ENCODE peak calls at places on chromosomes 3 and 15, in eight cellular contexts. One of them, this sample, is unnamed.

GRCh38 chr3:24793896-24794295 is 299.2 kb upstream of the THRB start:
- DNase-seq in A549: no peak
- DNase-seq in fibroblast of lung: no peak
- DNase-seq in lung: no peak
- DNase-seq in fibroblast of mammary gland: no peak
- DNase-seq in effector memory CD4-positive, alpha-beta T cell: no peak
- DNase-seq in A673: no peak
- DNase-seq in PC-9: no peak
- DNase-seq in this sample: no peak

GRCh38 chr3:55935241-55935640 is 448.1 kb upstream of the WNT5A start:
- DNase-seq in A549: no peak
- DNase-seq in fibroblast of lung: no peak
- DNase-seq in lung: no peak
- DNase-seq in fibroblast of mammary gland: no peak
- DNase-seq in effector memory CD4-positive, alpha-beta T cell: no peak
- DNase-seq in A673: peak; percentile 26
- DNase-seq in PC-9: no peak
- DNase-seq in this sample: no peak

GRCh38 chr3:131361464-131362421 is 19.8 kb upstream of the NUDT16 start:
- DNase-seq in A549: peak; percentile 81
- DNase-seq in fibroblast of lung: peak; percentile 58
- DNase-seq in lung: peak; percentile 95
- DNase-seq in fibroblast of mammary gland: peak; percentile 64
- DNase-seq in effector memory CD4-positive, alpha-beta T cell: no peak
- DNase-seq in A673: no peak
- DNase-seq in PC-9: peak; percentile 99
- DNase-seq in this sample: no peak

GRCh38 chr3:40608091-40608490 is 83.3 kb downstream of the ZNF621 start:
- DNase-seq in A549: no peak
- DNase-seq in fibroblast of lung: peak; percentile 23
- DNase-seq in lung: no peak
- DNase-seq in fibroblast of mammary gland: no peak
- DNase-seq in effector memory CD4-positive, alpha-beta T cell: no peak
- DNase-seq in A673: no peak
- DNase-seq in PC-9: no peak
- DNase-seq in this sample: no peak

GRCh38 chr3:61876797-61877196 is 315.4 kb downstream of the PTPRG start:
- DNase-seq in A549: no peak
- DNase-seq in fibroblast of lung: peak; percentile 75
- DNase-seq in lung: no peak
- DNase-seq in fibroblast of mammary gland: peak; percentile 72
- DNase-seq in effector memory CD4-positive, alpha-beta T cell: no peak
- DNase-seq in A673: no peak
- DNase-seq in PC-9: no peak
- DNase-seq in this sample: peak; percentile 41

GRCh38 chr3:196763179-196763578 is 23.5 kb downstream of the PAK2 start:
- DNase-seq in A549: no peak
- DNase-seq in fibroblast of lung: no peak
- DNase-seq in lung: no peak
- DNase-seq in fibroblast of mammary gland: peak; percentile 28
- DNase-seq in effector memory CD4-positive, alpha-beta T cell: no peak
- DNase-seq in A673: no peak
- DNase-seq in PC-9: no peak
- DNase-seq in this sample: no peak

GRCh38 chr3:137692803-137693431 is 71.2 kb upstream of the SOX14 start:
- DNase-seq in A549: peak; percentile 24
- DNase-seq in fibroblast of lung: no peak
- DNase-seq in lung: no peak
- DNase-seq in fibroblast of mammary gland: peak; percentile 1
- DNase-seq in effector memory CD4-positive, alpha-beta T cell: no peak
- DNase-seq in A673: peak; percentile 54
- DNase-seq in PC-9: peak; percentile 19
- DNase-seq in this sample: no peak

GRCh38 chr3:190621971-190622370 is 108.1 kb downstream of the IL1RAP start:
- DNase-seq in A549: no peak
- DNase-seq in fibroblast of lung: no peak
- DNase-seq in lung: no peak
- DNase-seq in fibroblast of mammary gland: peak; percentile 26
- DNase-seq in effector memory CD4-positive, alpha-beta T cell: no peak
- DNase-seq in A673: no peak
- DNase-seq in PC-9: no peak
- DNase-seq in this sample: no peak

GRCh38 chr3:99901200-99901926 is 83.7 kb downstream of the CMSS1 start:
- DNase-seq in A549: peak; percentile 58
- DNase-seq in fibroblast of lung: peak; percentile 87
- DNase-seq in lung: no peak
- DNase-seq in fibroblast of mammary gland: peak; percentile 92
- DNase-seq in effector memory CD4-positive, alpha-beta T cell: no peak
- DNase-seq in A673: peak; percentile 71
- DNase-seq in PC-9: peak; percentile 55
- DNase-seq in this sample: peak; percentile 81

GRCh38 chr3:196189608-196190347 is 21.4 kb downstream of the ZDHHC19 start:
- DNase-seq in A549: no peak
- DNase-seq in fibroblast of lung: no peak
- DNase-seq in lung: no peak
- DNase-seq in fibroblast of mammary gland: no peak
- DNase-seq in effector memory CD4-positive, alpha-beta T cell: no peak
- DNase-seq in A673: no peak
- DNase-seq in PC-9: no peak
- DNase-seq in this sample: no peak

GRCh38 chr3:73500321-73500720 is 124.4 kb downstream of the PDZRN3 start:
- DNase-seq in A549: no peak
- DNase-seq in fibroblast of lung: peak; percentile 57
- DNase-seq in lung: no peak
- DNase-seq in fibroblast of mammary gland: no peak
- DNase-seq in effector memory CD4-positive, alpha-beta T cell: no peak
- DNase-seq in A673: no peak
- DNase-seq in PC-9: no peak
- DNase-seq in this sample: no peak

GRCh38 chr3:87624860-87625259 is 348.5 kb upstream of the POU1F1 start:
- DNase-seq in A549: no peak
- DNase-seq in fibroblast of lung: no peak
- DNase-seq in lung: no peak
- DNase-seq in fibroblast of mammary gland: no peak
- DNase-seq in effector memory CD4-positive, alpha-beta T cell: no peak
- DNase-seq in A673: no peak
- DNase-seq in PC-9: no peak
- DNase-seq in this sample: no peak

GRCh38 chr3:172235698-172236097 is 196.3 kb downstream of the FNDC3B start:
- DNase-seq in A549: no peak
- DNase-seq in fibroblast of lung: no peak
- DNase-seq in lung: no peak
- DNase-seq in fibroblast of mammary gland: no peak
- DNase-seq in effector memory CD4-positive, alpha-beta T cell: no peak
- DNase-seq in A673: no peak
- DNase-seq in PC-9: no peak
- DNase-seq in this sample: no peak

DNA sequence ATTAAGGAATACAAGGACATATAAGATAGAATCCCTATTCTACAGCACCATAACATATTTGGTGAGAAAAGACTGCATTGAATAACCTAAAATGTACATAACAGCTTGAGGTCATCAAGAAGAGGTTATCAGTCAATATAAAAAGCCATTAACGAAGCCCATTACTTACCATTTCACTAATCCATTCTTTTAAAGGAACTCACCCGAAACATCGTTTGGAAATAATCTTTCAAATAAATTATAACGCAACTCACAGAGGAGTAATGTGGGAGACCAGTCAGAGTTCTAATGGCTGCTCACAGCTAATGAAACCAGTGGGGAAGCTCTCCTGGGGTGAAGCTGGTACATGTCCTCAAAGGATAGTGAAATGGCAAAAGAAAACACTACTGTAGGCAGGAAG is 188.4 kb downstream of the TBC1D5 start:
- DNase-seq in A549: no peak
- DNase-seq in fibroblast of lung: no peak
- DNase-seq in lung: no peak
- DNase-seq in fibroblast of mammary gland: no peak
- DNase-seq in effector memory CD4-positive, alpha-beta T cell: no peak
- DNase-seq in A673: peak; percentile 42
- DNase-seq in PC-9: no peak
- DNase-seq in this sample: no peak
- H3K4me3 ChIP-seq in A549: no peak overlapping the region
- H3K4me3 ChIP-seq in fibroblast of lung: no peak overlapping the region
- H3K4me3 ChIP-seq in lung: no peak overlapping the region
- H3K4me3 ChIP-seq in fibroblast of mammary gland: no peak overlapping the region
- H3K4me3 ChIP-seq in effector memory CD4-positive, alpha-beta T cell: no peak overlapping the region
- H3K4me3 ChIP-seq in A673: no peak overlapping the region
- H3K4me3 ChIP-seq in PC-9: no peak overlapping the region
- H3K4me3 ChIP-seq in this sample: no peak overlapping the region

GRCh38 chr3:175269394-175269793 is 410.3 kb downstream of the NAALADL2 start:
- DNase-seq in A549: no peak
- DNase-seq in fibroblast of lung: no peak
- DNase-seq in lung: no peak
- DNase-seq in fibroblast of mammary gland: no peak
- DNase-seq in effector memory CD4-positive, alpha-beta T cell: no peak
- DNase-seq in A673: no peak
- DNase-seq in PC-9: no peak
- DNase-seq in this sample: no peak

GRCh38 chr3:175266993-175267960 is 408.1 kb downstream of the NAALADL2 start:
- DNase-seq in A549: no peak
- DNase-seq in fibroblast of lung: peak; percentile 68
- DNase-seq in lung: no peak
- DNase-seq in fibroblast of mammary gland: peak; percentile 80
- DNase-seq in effector memory CD4-positive, alpha-beta T cell: no peak
- DNase-seq in A673: no peak
- DNase-seq in PC-9: no peak
- DNase-seq in this sample: no peak

GRCh38 chr3:175270199-175270837 is 411.2 kb downstream of the NAALADL2 start:
- DNase-seq in A549: no peak
- DNase-seq in fibroblast of lung: peak; percentile 90
- DNase-seq in lung: no peak
- DNase-seq in fibroblast of mammary gland: no peak
- DNase-seq in effector memory CD4-positive, alpha-beta T cell: no peak
- DNase-seq in A673: peak; percentile 53
- DNase-seq in PC-9: no peak
- DNase-seq in this sample: no peak

DNA sequence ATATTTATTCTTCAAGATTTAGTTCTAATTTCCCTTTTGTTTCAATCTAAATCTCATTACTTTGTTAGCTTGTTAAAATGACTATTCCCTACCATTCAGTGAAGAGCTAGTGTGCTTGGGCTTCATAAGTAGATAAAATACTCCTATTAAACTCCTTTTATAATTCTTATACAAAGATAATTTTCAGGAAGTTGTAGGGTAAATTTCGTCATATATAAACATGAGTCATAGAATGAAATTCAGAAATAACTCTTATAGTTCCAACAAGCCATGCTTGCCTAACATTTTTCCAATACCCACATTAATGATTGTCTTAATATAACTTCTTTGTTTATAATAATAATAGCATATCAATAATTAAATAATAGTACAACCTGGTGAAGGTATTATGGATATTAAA is 407.3 kb downstream of the NAALADL2 start:
- DNase-seq in A549: no peak
- DNase-seq in fibroblast of lung: peak; percentile 54
- DNase-seq in lung: no peak
- DNase-seq in fibroblast of mammary gland: peak; percentile 65
- DNase-seq in effector memory CD4-positive, alpha-beta T cell: no peak
- DNase-seq in A673: peak; percentile 2
- DNase-seq in PC-9: no peak
- DNase-seq in this sample: no peak
- H3K4me3 ChIP-seq in A549: no peak overlapping the region
- H3K4me3 ChIP-seq in fibroblast of lung: no peak overlapping the region
- H3K4me3 ChIP-seq in lung: no peak overlapping the region
- H3K4me3 ChIP-seq in fibroblast of mammary gland: no peak overlapping the region
- H3K4me3 ChIP-seq in effector memory CD4-positive, alpha-beta T cell: no peak overlapping the region
- H3K4me3 ChIP-seq in A673: no peak overlapping the region
- H3K4me3 ChIP-seq in PC-9: no peak overlapping the region
- H3K4me3 ChIP-seq in this sample: no peak overlapping the region

GRCh38 chr15:95447486-95447885 is 883.0 kb upstream of the NR2F2 start:
- DNase-seq in A549: no peak
- DNase-seq in fibroblast of lung: no peak
- DNase-seq in lung: no peak
- DNase-seq in fibroblast of mammary gland: no peak
- DNase-seq in effector memory CD4-positive, alpha-beta T cell: no peak
- DNase-seq in A673: no peak
- DNase-seq in PC-9: no peak
- DNase-seq in this sample: no peak
- H3K4me3 ChIP-seq in A549: no peak overlapping the region
- H3K4me3 ChIP-seq in fibroblast of lung: no peak overlapping the region
- H3K4me3 ChIP-seq in lung: no peak overlapping the region
- H3K4me3 ChIP-seq in fibroblast of mammary gland: no peak overlapping the region
- H3K4me3 ChIP-seq in effector memory CD4-positive, alpha-beta T cell: no peak overlapping the region
- H3K4me3 ChIP-seq in A673: no peak overlapping the region
- H3K4me3 ChIP-seq in PC-9: no peak overlapping the region
- H3K4me3 ChIP-seq in this sample: no peak overlapping the region

GRCh38 chr15:89367485-89368451 is 33.1 kb upstream of the POLG start:
- DNase-seq in A549: peak; percentile 64
- DNase-seq in fibroblast of lung: no peak
- DNase-seq in lung: no peak
- DNase-seq in fibroblast of mammary gland: peak; percentile 17
- DNase-seq in effector memory CD4-positive, alpha-beta T cell: no peak
- DNase-seq in A673: peak; percentile 81
- DNase-seq in PC-9: no peak
- DNase-seq in this sample: no peak

GRCh38 chr15:89368566-89369223 is 34.1 kb upstream of the POLG start:
- DNase-seq in A549: no peak
- DNase-seq in fibroblast of lung: no peak
- DNase-seq in lung: no peak
- DNase-seq in fibroblast of mammary gland: no peak
- DNase-seq in effector memory CD4-positive, alpha-beta T cell: no peak
- DNase-seq in A673: no peak
- DNase-seq in PC-9: no peak
- DNase-seq in this sample: no peak

GRCh38 chr15:89364741-89365450 is 30.3 kb upstream of the POLG start:
- DNase-seq in A549: no peak
- DNase-seq in fibroblast of lung: no peak
- DNase-seq in lung: no peak
- DNase-seq in fibroblast of mammary gland: no peak
- DNase-seq in effector memory CD4-positive, alpha-beta T cell: no peak
- DNase-seq in A673: no peak
- DNase-seq in PC-9: no peak
- DNase-seq in this sample: no peak

GRCh38 chr15:89365457-89366055 is 30.9 kb upstream of the POLG start:
- DNase-seq in A549: no peak
- DNase-seq in fibroblast of lung: no peak
- DNase-seq in lung: no peak
- DNase-seq in fibroblast of mammary gland: no peak
- DNase-seq in effector memory CD4-positive, alpha-beta T cell: no peak
- DNase-seq in A673: no peak
- DNase-seq in PC-9: no peak
- DNase-seq in this sample: no peak

DNA sequence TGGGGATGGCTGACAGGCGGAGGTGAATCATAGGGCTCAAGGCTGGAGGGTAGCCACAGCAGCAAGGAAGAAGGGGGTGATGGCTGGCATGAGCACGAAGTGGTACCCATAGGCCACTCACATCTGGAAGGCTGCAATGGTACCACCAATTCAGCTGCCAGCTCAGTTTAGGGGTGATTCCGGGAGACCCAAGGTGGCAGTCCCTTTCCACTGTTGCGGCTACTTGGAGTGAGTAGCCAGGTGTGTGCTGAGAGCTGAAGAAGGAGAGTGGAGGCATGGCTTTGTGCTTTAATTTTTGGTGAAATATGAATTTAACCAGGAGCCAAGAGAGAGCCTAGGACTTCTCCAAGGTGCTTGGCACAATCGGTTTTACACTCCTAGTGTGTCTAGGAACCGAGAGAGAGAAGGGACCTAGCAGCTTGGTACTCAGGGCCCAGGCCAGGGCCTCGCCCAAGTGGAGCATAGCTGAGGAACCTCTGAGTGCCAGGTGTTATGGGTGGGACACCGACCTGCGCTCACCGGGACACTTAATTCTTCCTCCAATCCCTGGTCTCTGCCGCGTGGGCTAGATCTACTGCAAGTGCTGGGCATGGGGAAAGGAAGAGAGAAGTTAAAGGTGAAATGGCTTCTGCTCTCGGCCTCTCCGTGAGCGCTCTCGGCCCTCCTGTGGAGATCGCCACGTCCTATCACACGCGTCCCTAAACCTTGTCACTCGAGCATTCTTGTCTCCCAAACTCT is 32.2 kb upstream of the POLG start:
- DNase-seq in A549: no peak
- DNase-seq in fibroblast of lung: no peak
- DNase-seq in lung: no peak
- DNase-seq in fibroblast of mammary gland: no peak
- DNase-seq in effector memory CD4-positive, alpha-beta T cell: no peak
- DNase-seq in A673: no peak
- DNase-seq in PC-9: no peak
- DNase-seq in this sample: no peak
- H3K4me3 ChIP-seq in A549: peak overlapping the region; percentile 53
- H3K4me3 ChIP-seq in fibroblast of lung: no peak overlapping the region
- H3K4me3 ChIP-seq in lung: no peak overlapping the region
- H3K4me3 ChIP-seq in fibroblast of mammary gland: no peak overlapping the region
- H3K4me3 ChIP-seq in effector memory CD4-positive, alpha-beta T cell: no peak overlapping the region
- H3K4me3 ChIP-seq in A673: peak overlapping the region; percentile 66
- H3K4me3 ChIP-seq in PC-9: no peak overlapping the region
- H3K4me3 ChIP-seq in this sample: no peak overlapping the region

This sample was measured in skeletal muscle cell.